ENCODE peak calls at places on chromosomes 1 and 21, in seven cellular contexts. One of them, this sample, is unnamed. For H3K27me3, the result is how much of the 10 kb centered on the place peaks cover.

GRCh38 chr1:227935826-227936225 is 11.9 kb downstream of the WNT9A start:
- DNase-seq in fibroblast of lung: no peak
- DNase-seq in left ventricle myocardium inferior: no peak
- DNase-seq in neural progenitor cell: no peak
- DNase-seq in lower lobe of right lung: no peak
- DNase-seq in astrocyte: no peak
- DNase-seq in adrenal gland: no peak
- DNase-seq in this sample: no peak

GRCh38 chr1:32728413-32729077 is 26.0 kb upstream of the SYNC start:
- DNase-seq in fibroblast of lung: no peak
- DNase-seq in left ventricle myocardium inferior: no peak
- DNase-seq in neural progenitor cell: no peak
- DNase-seq in lower lobe of right lung: no peak
- DNase-seq in astrocyte: no peak
- DNase-seq in adrenal gland: no peak
- DNase-seq in this sample: no peak

GRCh38 chr21:28256420-28256831 is 736.3 kb downstream of the LTN1 start:
- DNase-seq in fibroblast of lung: no peak
- DNase-seq in left ventricle myocardium inferior: no peak
- DNase-seq in neural progenitor cell: no peak
- DNase-seq in lower lobe of right lung: no peak
- DNase-seq in astrocyte: peak
- DNase-seq in adrenal gland: no peak
- DNase-seq in this sample: peak

GRCh38 chr1:212557739-212558664 is 50.6 kb upstream of the ATF3 start:
- DNase-seq in fibroblast of lung: peak
- DNase-seq in left ventricle myocardium inferior: peak
- DNase-seq in neural progenitor cell: peak
- DNase-seq in lower lobe of right lung: peak
- DNase-seq in astrocyte: peak
- DNase-seq in adrenal gland: peak
- DNase-seq in this sample: no peak

GRCh38 chr1:187383366-187383765 is 554.6 kb downstream of the PLA2G4A start:
- DNase-seq in fibroblast of lung: no peak
- DNase-seq in left ventricle myocardium inferior: no peak
- DNase-seq in neural progenitor cell: peak
- DNase-seq in lower lobe of right lung: no peak
- DNase-seq in astrocyte: no peak
- DNase-seq in adrenal gland: no peak
- DNase-seq in this sample: no peak

GRCh38 chr1:66981679-66982078 is 56.9 kb downstream of the MIER1 start:
- DNase-seq in fibroblast of lung: peak
- DNase-seq in left ventricle myocardium inferior: no peak
- DNase-seq in neural progenitor cell: no peak
- DNase-seq in lower lobe of right lung: no peak
- DNase-seq in astrocyte: no peak
- DNase-seq in adrenal gland: peak
- DNase-seq in this sample: no peak

GRCh38 chr1:63668298-63668697 is 75.1 kb downstream of the PGM1 start:
- DNase-seq in fibroblast of lung: no peak
- DNase-seq in left ventricle myocardium inferior: no peak
- DNase-seq in neural progenitor cell: no peak
- DNase-seq in lower lobe of right lung: no peak
- DNase-seq in astrocyte: no peak
- DNase-seq in adrenal gland: no peak
- DNase-seq in this sample: no peak

GRCh38 chr1:32580348-32581017 is 41.3 kb downstream of the ZBTB8A start:
- DNase-seq in fibroblast of lung: no peak
- DNase-seq in left ventricle myocardium inferior: no peak
- DNase-seq in neural progenitor cell: peak
- DNase-seq in lower lobe of right lung: no peak
- DNase-seq in astrocyte: no peak
- DNase-seq in adrenal gland: no peak
- DNase-seq in this sample: no peak

GRCh38 chr1:110673805-110674336 is 869 bp downstream of the KCNA3 start:
- DNase-seq in fibroblast of lung: no peak
- DNase-seq in left ventricle myocardium inferior: no peak
- DNase-seq in neural progenitor cell: no peak
- DNase-seq in lower lobe of right lung: peak
- DNase-seq in astrocyte: no peak
- DNase-seq in adrenal gland: no peak
- DNase-seq in this sample: no peak

GRCh38 chr1:36160949-36161485 is 5.1 kb downstream of the MAP7D1 start:
- DNase-seq in fibroblast of lung: peak
- DNase-seq in left ventricle myocardium inferior: peak
- DNase-seq in neural progenitor cell: peak
- DNase-seq in lower lobe of right lung: peak
- DNase-seq in astrocyte: peak
- DNase-seq in adrenal gland: no peak
- DNase-seq in this sample: peak
- TF ChIP-seq CTCF in fibroblast of lung: peak
- TF ChIP-seq CTCF in left ventricle myocardium inferior: peak
- TF ChIP-seq CTCF in neural progenitor cell: peak
- TF ChIP-seq CTCF in lower lobe of right lung: peak
- TF ChIP-seq CTCF in astrocyte: peak
- TF ChIP-seq CTCF in adrenal gland: no peak
- TF ChIP-seq CTCF in this sample: peak

GRCh38 chr1:233477359-233477758 is 136.5 kb upstream of the KCNK1 start:
- DNase-seq in fibroblast of lung: no peak
- DNase-seq in left ventricle myocardium inferior: no peak
- DNase-seq in neural progenitor cell: no peak
- DNase-seq in lower lobe of right lung: no peak
- DNase-seq in astrocyte: no peak
- DNase-seq in adrenal gland: no peak
- DNase-seq in this sample: no peak

GRCh38 chr1:233480198-233480597 is 133.7 kb upstream of the KCNK1 start:
- DNase-seq in fibroblast of lung: no peak
- DNase-seq in left ventricle myocardium inferior: peak
- DNase-seq in neural progenitor cell: no peak
- DNase-seq in lower lobe of right lung: no peak
- DNase-seq in astrocyte: no peak
- DNase-seq in adrenal gland: no peak
- DNase-seq in this sample: no peak

GRCh38 chr1:233479026-233479890 is 134.6 kb upstream of the KCNK1 start:
- DNase-seq in fibroblast of lung: no peak
- DNase-seq in left ventricle myocardium inferior: no peak
- DNase-seq in neural progenitor cell: no peak
- DNase-seq in lower lobe of right lung: no peak
- DNase-seq in astrocyte: no peak
- DNase-seq in adrenal gland: no peak
- DNase-seq in this sample: no peak

GRCh38 chr1:233482388-233482787 is 131.5 kb upstream of the KCNK1 start:
- DNase-seq in fibroblast of lung: no peak
- DNase-seq in left ventricle myocardium inferior: no peak
- DNase-seq in neural progenitor cell: no peak
- DNase-seq in lower lobe of right lung: no peak
- DNase-seq in astrocyte: no peak
- DNase-seq in adrenal gland: no peak
- DNase-seq in this sample: no peak

DNA sequence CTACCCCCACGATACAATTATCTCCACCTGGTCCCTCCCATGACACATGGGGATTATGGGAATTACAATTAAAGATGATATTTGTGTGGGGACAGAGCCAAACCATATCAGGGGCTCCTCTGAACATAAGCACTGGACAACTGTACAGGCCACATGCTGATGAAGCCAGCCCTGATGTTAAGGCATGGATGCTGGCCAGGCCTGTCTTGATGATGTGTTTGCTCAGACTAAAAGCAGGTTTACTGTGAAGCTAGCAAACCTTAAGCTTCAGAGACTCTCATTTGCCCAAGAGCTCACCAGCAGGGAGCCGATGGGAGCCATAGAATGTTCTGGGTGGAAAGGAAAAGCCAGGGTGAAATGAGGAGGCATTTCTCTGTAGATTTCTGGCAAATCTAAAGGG is 135.3 kb upstream of the KCNK1 start:
- DNase-seq in fibroblast of lung: no peak
- DNase-seq in left ventricle myocardium inferior: no peak
- DNase-seq in neural progenitor cell: no peak
- DNase-seq in lower lobe of right lung: no peak
- DNase-seq in astrocyte: no peak
- DNase-seq in adrenal gland: no peak
- DNase-seq in this sample: no peak
- H3K27me3 ChIP-seq in fibroblast of lung: under half
- H3K27me3 ChIP-seq in left ventricle myocardium inferior: under half
- H3K27me3 ChIP-seq in neural progenitor cell: under half
- H3K27me3 ChIP-seq in lower lobe of right lung: under half
- H3K27me3 ChIP-seq in astrocyte: under half
- H3K27me3 ChIP-seq in adrenal gland: under half
- H3K27me3 ChIP-seq in this sample: under half

DNA sequence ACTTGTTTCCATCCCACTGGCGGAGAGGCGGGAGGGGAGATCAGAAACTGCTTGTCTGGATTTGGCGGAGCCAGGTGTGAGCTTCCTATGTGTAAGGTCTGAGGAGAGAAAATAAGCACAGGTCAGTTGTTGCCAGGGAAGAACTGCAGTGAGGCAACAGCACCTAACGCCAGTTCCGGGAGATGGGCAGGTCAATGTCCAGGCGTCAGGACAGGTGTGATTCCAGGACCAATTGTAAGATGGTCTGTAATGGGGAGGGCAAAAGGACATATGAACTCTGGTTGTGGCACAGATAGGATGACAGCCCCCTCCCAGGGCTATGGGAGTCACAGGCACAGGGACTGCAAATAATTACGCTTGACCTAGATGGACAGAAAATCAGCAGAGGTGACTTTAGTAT is 9.6 kb upstream of the KCNE1 start:
- DNase-seq in fibroblast of lung: no peak
- DNase-seq in left ventricle myocardium inferior: no peak
- DNase-seq in neural progenitor cell: no peak
- DNase-seq in lower lobe of right lung: no peak
- DNase-seq in astrocyte: no peak
- DNase-seq in adrenal gland: no peak
- DNase-seq in this sample: no peak
- H3K27ac ChIP-seq in fibroblast of lung: no peak
- H3K27ac ChIP-seq in left ventricle myocardium inferior: peak
- H3K27ac ChIP-seq in neural progenitor cell: no peak
- H3K27ac ChIP-seq in lower lobe of right lung: no peak
- H3K27ac ChIP-seq in astrocyte: no peak
- H3K27ac ChIP-seq in adrenal gland: peak
- H3K27ac ChIP-seq in this sample: no peak

GRCh38 chr1:56148466-56149193 is 430.7 kb downstream of the PLPP3 start:
- DNase-seq in fibroblast of lung: no peak
- DNase-seq in left ventricle myocardium inferior: no peak
- DNase-seq in neural progenitor cell: no peak
- DNase-seq in lower lobe of right lung: no peak
- DNase-seq in astrocyte: no peak
- DNase-seq in adrenal gland: no peak
- DNase-seq in this sample: no peak
- TF ChIP-seq CTCF in fibroblast of lung: no peak
- TF ChIP-seq CTCF in left ventricle myocardium inferior: peak
- TF ChIP-seq CTCF in neural progenitor cell: no peak
- TF ChIP-seq CTCF in lower lobe of right lung: no peak
- TF ChIP-seq CTCF in astrocyte: no peak
- TF ChIP-seq CTCF in adrenal gland: peak
- TF ChIP-seq CTCF in this sample: no peak

GRCh38 chr1:39737546-39738169 is 1.0 kb upstream of the PPIE start:
- DNase-seq in fibroblast of lung: peak
- DNase-seq in left ventricle myocardium inferior: no peak
- DNase-seq in neural progenitor cell: no peak
- DNase-seq in lower lobe of right lung: no peak
- DNase-seq in astrocyte: peak
- DNase-seq in adrenal gland: no peak
- DNase-seq in this sample: peak
- H3K27me3 ChIP-seq in fibroblast of lung: under half
- H3K27me3 ChIP-seq in left ventricle myocardium inferior: under half
- H3K27me3 ChIP-seq in neural progenitor cell: half or more
- H3K27me3 ChIP-seq in lower lobe of right lung: under half
- H3K27me3 ChIP-seq in astrocyte: under half
- H3K27me3 ChIP-seq in adrenal gland: under half
- H3K27me3 ChIP-seq in this sample: under half

GRCh38 chr1:19646366-19646765 is 2.3 kb downstream of the NBL1 start:
- DNase-seq in fibroblast of lung: no peak
- DNase-seq in left ventricle myocardium inferior: no peak
- DNase-seq in neural progenitor cell: no peak
- DNase-seq in lower lobe of right lung: no peak
- DNase-seq in astrocyte: no peak
- DNase-seq in adrenal gland: no peak
- DNase-seq in this sample: no peak

GRCh38 chr1:19645544-19646252 is 1.6 kb downstream of the NBL1 start:
- DNase-seq in fibroblast of lung: peak
- DNase-seq in left ventricle myocardium inferior: no peak
- DNase-seq in neural progenitor cell: peak
- DNase-seq in lower lobe of right lung: no peak
- DNase-seq in astrocyte: no peak
- DNase-seq in adrenal gland: no peak
- DNase-seq in this sample: no peak

GRCh38 chr1:19647643-19648042 is 3.5 kb downstream of the NBL1 start:
- DNase-seq in fibroblast of lung: no peak
- DNase-seq in left ventricle myocardium inferior: no peak
- DNase-seq in neural progenitor cell: no peak
- DNase-seq in lower lobe of right lung: no peak
- DNase-seq in astrocyte: no peak
- DNase-seq in adrenal gland: no peak
- DNase-seq in this sample: no peak

GRCh38 chr1:19648239-19648638 is 4.1 kb downstream of the NBL1 start:
- DNase-seq in fibroblast of lung: no peak
- DNase-seq in left ventricle myocardium inferior: no peak
- DNase-seq in neural progenitor cell: no peak
- DNase-seq in lower lobe of right lung: no peak
- DNase-seq in astrocyte: no peak
- DNase-seq in adrenal gland: no peak
- DNase-seq in this sample: no peak

DNA sequence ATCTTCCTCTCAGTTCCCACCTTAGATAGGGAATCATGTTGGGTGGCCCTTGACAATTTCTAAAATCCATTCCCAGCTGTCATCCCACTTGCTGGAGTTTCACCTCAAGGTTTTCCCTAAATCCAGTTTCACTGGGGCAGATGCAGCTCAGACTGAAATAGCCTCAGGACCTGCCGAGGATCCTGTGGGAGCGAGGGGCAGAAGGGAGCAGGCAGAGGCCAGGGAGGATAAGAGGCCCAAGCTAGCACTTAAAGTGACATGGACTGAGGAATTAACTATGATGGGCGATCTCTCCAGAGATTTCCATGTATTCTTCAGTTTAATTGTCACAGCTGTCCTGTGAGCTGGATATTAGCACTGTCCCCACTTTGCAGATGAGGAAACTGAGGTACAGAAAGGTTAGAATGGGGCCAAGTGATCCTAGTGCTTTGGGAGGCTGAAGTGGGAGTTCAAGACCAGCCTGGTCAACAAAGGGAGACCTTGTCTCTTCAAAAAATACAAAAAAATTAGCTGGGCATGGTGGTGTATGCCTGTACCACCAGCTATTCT is 2.7 kb downstream of the NBL1 start:
- DNase-seq in fibroblast of lung: no peak
- DNase-seq in left ventricle myocardium inferior: no peak
- DNase-seq in neural progenitor cell: no peak
- DNase-seq in lower lobe of right lung: no peak
- DNase-seq in astrocyte: no peak
- DNase-seq in adrenal gland: no peak
- DNase-seq in this sample: no peak
- H3K27ac ChIP-seq in fibroblast of lung: no peak
- H3K27ac ChIP-seq in left ventricle myocardium inferior: peak
- H3K27ac ChIP-seq in neural progenitor cell: no peak
- H3K27ac ChIP-seq in lower lobe of right lung: peak
- H3K27ac ChIP-seq in astrocyte: no peak
- H3K27ac ChIP-seq in adrenal gland: no peak
- H3K27ac ChIP-seq in this sample: no peak

GRCh38 chr21:44761011-44761729 is 40.5 kb downstream of the UBE2G2 start:
- DNase-seq in fibroblast of lung: no peak
- DNase-seq in left ventricle myocardium inferior: no peak
- DNase-seq in neural progenitor cell: peak
- DNase-seq in lower lobe of right lung: no peak
- DNase-seq in astrocyte: no peak
- DNase-seq in adrenal gland: no peak
- DNase-seq in this sample: no peak
- TF ChIP-seq CTCF in fibroblast of lung: no peak
- TF ChIP-seq CTCF in left ventricle myocardium inferior: no peak
- TF ChIP-seq CTCF in neural progenitor cell: peak
- TF ChIP-seq CTCF in lower lobe of right lung: peak
- TF ChIP-seq CTCF in astrocyte: no peak
- TF ChIP-seq CTCF in adrenal gland: no peak
- TF ChIP-seq CTCF in this sample: peak